ENCODE peak calls at places on chromosomes 11 and 22, in ten cellular contexts. Z is neural progenitor cell, A is kidney, W is heart right ventricle, Q is body of pancreas, J is cardiac muscle cell, U is H1, B is fibroblast of lung, V is upper lobe of right lung, D is mammary epithelial cell. T is an unnamed sample. For H3K4me1, the result is how much of the 10 kb centered on the place peaks cover.

GRCh38 chr11:9040410-9040809 is 36.6 kb upstream of the NRIP3 start:
- DNase-seq in J (no peak), W (no peak), U (no peak), D (no peak), Z (no peak), Q (no peak), A (no peak), B (no peak), V (no peak), T (no peak)

GRCh38 chr11:68596231-68596630 is 88.1 kb upstream of the GAL start:
- DNase-seq in D (no peak), W (no peak), U (no peak), Q (no peak), Z (no peak), J (no peak), V (no peak), B (no peak), A (no peak), T (no peak)

GRCh38 chr22:28977481-28977971 is 84.1 kb downstream of the C22orf31 start:
- DNase-seq in W (no peak), V (no peak), Q (peak), Z (no peak), B (peak), A (no peak), D (peak), U (no peak), J (peak), T (no peak)

GRCh38 chr22:39254789-39255298 is 10.1 kb upstream of the PDGFB start:
- DNase-seq in B (peak), D (peak), U (no peak), Z (no peak), V (no peak), Q (no peak), J (no peak), W (no peak), A (no peak), T (no peak)

GRCh38 chr11:119100246-119100959 is 1.2 kb downstream of the DPAGT1 start:
- DNase-seq in A (no peak), U (no peak), B (peak), V (no peak), W (no peak), D (peak), Q (peak), J (peak), Z (peak), T (no peak)

GRCh38 chr22:25488244-25489020 is 76.0 kb upstream of the GRK3 start:
- DNase-seq in B (peak), Q (peak), J (peak), A (peak), V (peak), Z (no peak), D (peak), U (no peak), W (peak), T (peak)

GRCh38 chr11:34183840-34184358 is 78.5 kb downstream of the NAT10 start:
- DNase-seq in B (no peak), D (no peak), Z (no peak), J (no peak), Q (no peak), W (no peak), U (no peak), A (peak), V (no peak), T (no peak)

GRCh38 chr11:69831985-69832384 is 12.8 kb upstream of the FGF3 start:
- DNase-seq in B (no peak), Z (no peak), W (no peak), Q (no peak), J (no peak), V (no peak), D (no peak), U (no peak), A (no peak), T (no peak)

GRCh38 chr11:111996129-111996528 is 29.1 kb upstream of the DLAT start:
- DNase-seq in A (no peak), B (no peak), J (no peak), Z (no peak), D (no peak), U (no peak), W (no peak), V (no peak), Q (no peak), T (no peak)

GRCh38 chr11:67095214-67095507 is 23.9 kb upstream of the KDM2A start:
- DNase-seq in A (no peak), U (no peak), B (no peak), Q (no peak), J (no peak), V (no peak), Z (no peak), W (no peak), D (no peak), T (no peak)

GRCh38 chr11:67102664-67103063 is 16.4 kb upstream of the KDM2A start:
- DNase-seq in A (no peak), J (no peak), Q (no peak), W (no peak), D (no peak), B (no peak), V (no peak), U (no peak), Z (no peak), T (no peak)

GRCh38 chr11:67099841-67100324 is 19.2 kb upstream of the KDM2A start:
- DNase-seq in Z (no peak), U (no peak), B (no peak), A (no peak), D (no peak), W (no peak), V (no peak), Q (no peak), J (no peak), T (no peak)

GRCh38 chr11:67098799-67099198 is 20.3 kb upstream of the KDM2A start:
- DNase-seq in A (no peak), W (no peak), Z (no peak), J (no peak), V (no peak), D (no peak), U (no peak), B (no peak), Q (no peak), T (no peak)
- H3K4me1 ChIP-seq in A (under half), W (under half), Z (under half), J (under half), V (under half), D (under half), U (under half), B (under half), Q (under half), T (under half)

DNA sequence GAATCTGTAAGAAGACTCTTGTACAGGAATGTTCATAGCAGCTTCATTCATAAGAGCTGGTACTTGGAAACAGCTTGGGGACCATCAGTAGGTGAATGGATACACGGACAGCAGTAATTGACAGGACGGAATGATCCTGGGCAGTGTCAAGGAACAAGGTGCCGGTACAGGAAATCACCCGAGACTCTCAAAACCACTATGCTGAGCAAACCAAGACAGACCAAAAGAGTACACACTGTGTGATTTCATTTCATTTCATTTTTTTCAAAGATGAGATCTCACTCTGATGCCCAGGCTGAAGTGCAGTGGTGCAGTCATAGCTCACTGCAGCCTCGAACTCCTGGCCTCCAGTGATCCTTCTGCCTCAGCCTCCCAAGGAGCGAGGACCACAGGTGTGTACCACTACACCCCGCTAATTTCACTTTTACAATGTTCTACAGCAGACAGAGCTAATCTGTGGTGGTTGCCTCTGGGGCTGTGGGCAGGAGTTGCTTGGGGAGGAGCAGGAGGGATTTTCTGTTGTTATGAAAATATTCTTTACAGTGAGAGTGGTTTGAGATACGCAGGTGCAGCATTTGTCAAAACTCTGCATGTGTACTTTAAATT is 15.6 kb downstream of the PARVB start:
- DNase-seq in Z (no peak), D (no peak), V (no peak), J (no peak), Q (no peak), U (no peak), B (no peak), A (no peak), W (no peak), T (no peak)
- H3K4me3 ChIP-seq in Z (no peak), D (no peak), V (no peak), J (no peak), Q (no peak), U (no peak), B (no peak), A (no peak), W (no peak), T (no peak)

GRCh38 chr11:102306048-102306575 is 11.2 kb upstream of the BIRC3 start:
- DNase-seq in W (no peak), Z (no peak), Q (peak), V (peak), U (no peak), D (peak), J (no peak), B (peak), A (peak), T (no peak)
- TF ChIP-seq CTCF in W (no peak), Z (peak), Q (peak), V (peak), U (no peak), D (peak), J (no peak), B (no peak), A (no peak), T (no peak)

DNA sequence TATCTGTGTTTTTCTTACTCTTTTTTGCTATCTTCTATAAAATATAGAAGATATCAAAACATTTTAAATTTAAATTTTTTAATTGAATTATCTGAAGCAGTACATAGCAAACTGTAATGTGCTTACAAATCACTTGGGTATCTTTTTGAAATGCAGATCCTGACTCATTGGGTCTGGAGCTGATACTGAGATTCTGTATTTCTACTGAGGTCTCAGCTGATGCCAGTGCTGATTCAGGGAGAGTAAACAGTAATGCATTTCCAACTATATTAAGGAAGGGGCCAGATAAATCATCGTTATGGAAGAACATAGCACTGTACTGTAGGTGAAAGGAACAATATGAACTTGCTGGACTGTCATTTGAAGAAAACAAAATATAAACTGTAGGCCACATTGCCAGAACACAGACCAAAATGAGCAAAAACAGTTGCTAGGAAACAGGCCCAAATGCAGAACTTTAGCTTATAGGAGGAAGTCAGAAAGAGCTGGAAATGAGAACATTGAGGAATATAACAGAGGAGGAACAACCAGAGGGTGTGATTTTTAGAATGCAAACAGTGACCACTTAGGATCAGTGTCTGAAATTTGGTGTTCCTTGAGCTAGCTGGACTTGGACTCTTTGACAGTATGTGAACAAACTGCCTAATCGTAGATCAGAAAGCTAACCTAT is 3.3 kb downstream of the ARL14EP start:
- DNase-seq in Q (no peak), Z (no peak), A (no peak), U (no peak), W (no peak), D (no peak), J (no peak), B (peak), V (no peak), T (no peak)
- H3K4me1 ChIP-seq in Q (under half), Z (under half), A (under half), U (under half), W (half or more), D (under half), J (under half), B (under half), V (under half), T (under half)

DNA sequence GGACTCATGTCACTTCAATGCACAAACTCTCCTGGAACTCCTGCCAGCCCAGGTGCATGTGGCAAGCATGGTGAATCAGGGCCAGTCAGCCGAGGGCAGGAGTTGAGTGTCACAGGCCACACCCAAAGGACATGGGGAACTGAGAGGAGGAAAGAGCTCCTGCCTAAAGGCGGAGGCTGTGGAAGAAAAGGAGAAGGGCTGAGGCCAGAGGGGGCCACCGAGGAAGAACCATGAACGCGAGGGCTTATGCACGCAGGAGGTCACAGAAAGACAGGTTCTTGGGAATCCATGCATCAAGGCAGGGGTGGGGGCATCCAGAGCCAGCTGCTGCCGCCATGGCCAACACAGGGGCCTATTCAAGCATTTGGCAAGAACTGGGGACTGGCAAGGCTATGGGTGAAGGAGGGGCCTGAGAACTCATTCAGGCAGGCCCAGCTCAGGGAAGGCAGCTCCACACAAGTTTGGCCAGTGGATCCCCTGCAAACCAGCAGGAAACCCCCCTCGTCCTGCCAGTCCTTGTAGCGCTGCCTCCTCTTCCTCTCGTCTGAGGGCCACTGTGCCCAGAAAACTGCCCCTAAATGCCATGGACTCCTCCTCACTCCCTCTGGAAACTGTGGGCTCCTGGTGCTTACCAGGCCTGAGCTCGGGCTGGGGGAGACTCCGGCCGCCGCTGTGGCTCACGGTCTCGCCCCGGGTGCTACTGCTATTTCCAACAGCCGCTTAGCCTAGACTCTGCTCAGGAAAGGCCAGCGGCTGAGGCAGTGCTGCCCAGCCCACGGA is 15.4 kb downstream of the PPM1F start:
- DNase-seq in A (no peak), W (no peak), J (no peak), V (no peak), D (peak), Q (peak), U (no peak), Z (no peak), B (no peak), T (no peak)
- H3K4me3 ChIP-seq in A (no peak), W (peak), J (no peak), V (peak), D (no peak), Q (no peak), U (no peak), Z (no peak), B (no peak), T (peak)

T was measured in uterus.